ENCODE peak calls at places on chromosomes 12 and 14, in five cellular contexts. One of them, this sample, is unnamed.

GRCh38 chr14:99393059-99393655 is 87.5 kb downstream of the SETD3 start:
- DNase-seq in RWPE1: peak; percentile 51
- DNase-seq in NCI-H774: no peak
- DNase-seq in anterior cingulate cortex: no peak
- DNase-seq in neural crest cell: peak; percentile 42
- DNase-seq in this sample: peak; percentile 19

GRCh38 chr12:6778212-6778570 is 5.9 kb downstream of the LAG3 start:
- DNase-seq in RWPE1: no peak
- DNase-seq in NCI-H774: no peak
- DNase-seq in anterior cingulate cortex: no peak
- DNase-seq in neural crest cell: no peak
- DNase-seq in this sample: no peak

GRCh38 chr12:113528606-113529005 is 56.9 kb upstream of the LHX5 start:
- DNase-seq in RWPE1: no peak
- DNase-seq in NCI-H774: no peak
- DNase-seq in anterior cingulate cortex: no peak
- DNase-seq in neural crest cell: no peak
- DNase-seq in this sample: no peak

GRCh38 chr12:6322969-6323339 is 12.5 kb downstream of the PLEKHG6 start:
- DNase-seq in RWPE1: no peak
- DNase-seq in NCI-H774: no peak
- DNase-seq in anterior cingulate cortex: no peak
- DNase-seq in neural crest cell: no peak
- DNase-seq in this sample: no peak

GRCh38 chr14:36069535-36069900 is 107.0 kb downstream of the PTCSC3 start:
- DNase-seq in RWPE1: peak; percentile 46
- DNase-seq in NCI-H774: peak; percentile 59
- DNase-seq in anterior cingulate cortex: peak; percentile 48
- DNase-seq in neural crest cell: peak; percentile 50
- DNase-seq in this sample: peak; percentile 3

GRCh38 chr14:90883782-90884181 is 67.6 kb upstream of the TTC7B start:
- DNase-seq in RWPE1: peak; percentile 22
- DNase-seq in NCI-H774: no peak
- DNase-seq in anterior cingulate cortex: no peak
- DNase-seq in neural crest cell: no peak
- DNase-seq in this sample: no peak

GRCh38 chr14:99708449-99708848 is 24.4 kb downstream of the CYP46A1 start:
- DNase-seq in RWPE1: no peak
- DNase-seq in NCI-H774: no peak
- DNase-seq in anterior cingulate cortex: no peak
- DNase-seq in neural crest cell: no peak
- DNase-seq in this sample: no peak

GRCh38 chr14:77376380-77376770 is 519 bp downstream of the TMED8 start:
- DNase-seq in RWPE1: no peak
- DNase-seq in NCI-H774: no peak
- DNase-seq in anterior cingulate cortex: peak; percentile 30
- DNase-seq in neural crest cell: peak; percentile 9
- DNase-seq in this sample: peak; percentile 9

GRCh38 chr12:75452675-75453330 is 27.8 kb upstream of the GLIPR1 start:
- DNase-seq in RWPE1: no peak
- DNase-seq in NCI-H774: no peak
- DNase-seq in anterior cingulate cortex: no peak
- DNase-seq in neural crest cell: no peak
- DNase-seq in this sample: no peak

GRCh38 chr14:24062216-24062980 is 9.0 kb upstream of the CPNE6 start:
- DNase-seq in RWPE1: no peak
- DNase-seq in NCI-H774: no peak
- DNase-seq in anterior cingulate cortex: no peak
- DNase-seq in neural crest cell: no peak
- DNase-seq in this sample: no peak

GRCh38 chr14:57657487-57657886 is 163.8 kb upstream of the CCDC198 start:
- DNase-seq in RWPE1: peak; percentile 12
- DNase-seq in NCI-H774: no peak
- DNase-seq in anterior cingulate cortex: no peak
- DNase-seq in neural crest cell: no peak
- DNase-seq in this sample: no peak

GRCh38 chr12:132489078-132489601 is 811 bp upstream of the FBRSL1 start:
- DNase-seq in RWPE1: no peak
- DNase-seq in NCI-H774: no peak
- DNase-seq in anterior cingulate cortex: peak; percentile 35
- DNase-seq in neural crest cell: peak; percentile 30
- DNase-seq in this sample: peak; percentile 73

GRCh38 chr12:105948331-105948730 is 190.4 kb downstream of the NUAK1 start:
- DNase-seq in RWPE1: no peak
- DNase-seq in NCI-H774: peak; percentile 8
- DNase-seq in anterior cingulate cortex: no peak
- DNase-seq in neural crest cell: no peak
- DNase-seq in this sample: no peak

GRCh38 chr14:77663289-77663688 is 44.5 kb downstream of the ALKBH1 start:
- DNase-seq in RWPE1: peak; percentile 91
- DNase-seq in NCI-H774: no peak
- DNase-seq in anterior cingulate cortex: no peak
- DNase-seq in neural crest cell: no peak
- DNase-seq in this sample: no peak

GRCh38 chr14:59318908-59319307 is 130.4 kb downstream of the DAAM1 start:
- DNase-seq in RWPE1: no peak
- DNase-seq in NCI-H774: no peak
- DNase-seq in anterior cingulate cortex: no peak
- DNase-seq in neural crest cell: no peak
- DNase-seq in this sample: no peak

GRCh38 chr14:90758959-90759358 is 57.3 kb downstream of the TTC7B start:
- DNase-seq in RWPE1: no peak
- DNase-seq in NCI-H774: no peak
- DNase-seq in anterior cingulate cortex: no peak
- DNase-seq in neural crest cell: no peak
- DNase-seq in this sample: no peak

GRCh38 chr14:61322799-61323290 is 1.5 kb downstream of the PRKCH start:
- DNase-seq in RWPE1: peak; percentile 72
- DNase-seq in NCI-H774: no peak
- DNase-seq in anterior cingulate cortex: no peak
- DNase-seq in neural crest cell: no peak
- DNase-seq in this sample: peak; percentile 62

GRCh38 chr14:22852940-22853767 is 16.8 kb downstream of the MMP14 start:
- DNase-seq in RWPE1: peak; percentile 51
- DNase-seq in NCI-H774: peak; percentile 57
- DNase-seq in anterior cingulate cortex: peak; percentile 75
- DNase-seq in neural crest cell: peak; percentile 99
- DNase-seq in this sample: peak; percentile 78

GRCh38 chr14:97113339-97113738 is 316.2 kb downstream of the VRK1 start:
- DNase-seq in RWPE1: peak; percentile 10
- DNase-seq in NCI-H774: no peak
- DNase-seq in anterior cingulate cortex: no peak
- DNase-seq in neural crest cell: no peak
- DNase-seq in this sample: no peak

GRCh38 chr14:70472253-70473159 is 20.5 kb downstream of the ADAM21 start:
- DNase-seq in RWPE1: no peak
- DNase-seq in NCI-H774: no peak
- DNase-seq in anterior cingulate cortex: no peak
- DNase-seq in neural crest cell: no peak
- DNase-seq in this sample: no peak

GRCh38 chr12:76678992-76679391 is 84.9 kb upstream of the ZDHHC17 start:
- DNase-seq in RWPE1: no peak
- DNase-seq in NCI-H774: no peak
- DNase-seq in anterior cingulate cortex: no peak
- DNase-seq in neural crest cell: no peak
- DNase-seq in this sample: no peak

GRCh38 chr12:13252616-13253015 is 56.1 kb downstream of the EMP1 start:
- DNase-seq in RWPE1: no peak
- DNase-seq in NCI-H774: no peak
- DNase-seq in anterior cingulate cortex: no peak
- DNase-seq in neural crest cell: no peak
- DNase-seq in this sample: no peak

GRCh38 chr14:102088012-102088792 is 1.4 kb upstream of the HSP90AA1 start:
- DNase-seq in RWPE1: no peak
- DNase-seq in NCI-H774: no peak
- DNase-seq in anterior cingulate cortex: no peak
- DNase-seq in neural crest cell: peak; percentile 18
- DNase-seq in this sample: peak; percentile 37

GRCh38 chr14:61866932-61867920 is 105.0 kb downstream of the SNAPC1 start:
- DNase-seq in RWPE1: no peak
- DNase-seq in NCI-H774: no peak
- DNase-seq in anterior cingulate cortex: no peak
- DNase-seq in neural crest cell: no peak
- DNase-seq in this sample: no peak

GRCh38 chr12:96401061-96401871 is 1.0 kb upstream of the CDK17 start:
- DNase-seq in RWPE1: peak; percentile 74
- DNase-seq in NCI-H774: peak; percentile 48
- DNase-seq in anterior cingulate cortex: no peak
- DNase-seq in neural crest cell: no peak
- DNase-seq in this sample: peak; percentile 85

GRCh38 chr12:65659681-65660080 is 164.6 kb upstream of the HMGA2 start:
- DNase-seq in RWPE1: no peak
- DNase-seq in NCI-H774: no peak
- DNase-seq in anterior cingulate cortex: no peak
- DNase-seq in neural crest cell: no peak
- DNase-seq in this sample: no peak

GRCh38 chr14:75542585-75543091 is 20.4 kb downstream of the BATF start:
- DNase-seq in RWPE1: no peak
- DNase-seq in NCI-H774: no peak
- DNase-seq in anterior cingulate cortex: no peak
- DNase-seq in neural crest cell: no peak
- DNase-seq in this sample: peak; percentile 73

GRCh38 chr12:130362060-130362459 is 24.4 kb downstream of the PIWIL1 start:
- DNase-seq in RWPE1: no peak
- DNase-seq in NCI-H774: no peak
- DNase-seq in anterior cingulate cortex: no peak
- DNase-seq in neural crest cell: no peak
- DNase-seq in this sample: no peak

This sample was measured in central memory CD4-positive, alpha-beta T cell.